ENCODE peak calls at places on chromosomes 5 and 9, in seven cellular contexts. B is GM23248, Q is fibroblast of lung, C is HCT116, A is OCI-LY7, P is hepatocyte, Y is endothelial cell of umbilical vein. F is an unnamed sample. For H3K36me3, the result is how much of the 10 kb centered on the place peaks cover.

GRCh38 chr9:131650254-131650653 is 89.6 kb downstream of the RAPGEF1 start:
- DNase-seq in Q (peak), P (no peak), C (no peak), A (no peak), Y (no peak), B (peak), F (peak)

GRCh38 chr9:133844876-133845658 is 106.9 kb upstream of the SARDH start:
- DNase-seq in B (no peak), Y (peak), A (no peak), Q (peak), P (peak), C (no peak), F (peak)

GRCh38 chr5:150486402-150487198 is 21.3 kb upstream of the NDST1 start:
- DNase-seq in A (peak), Y (peak), C (peak), Q (peak), P (peak), B (peak), F (peak)

GRCh38 chr5:123819401-123819800 is 307.4 kb downstream of the CSNK1G3 start:
- DNase-seq in Y (no peak), B (no peak), Q (peak), C (no peak), A (no peak), P (no peak), F (no peak)

GRCh38 chr5:53095931-53096525 is 13.5 kb downstream of the MOCS2 start:
- DNase-seq in B (peak), Y (peak), C (peak), P (peak), Q (peak), A (peak), F (peak)

GRCh38 chr5:103441523-103441922 is 121.1 kb downstream of the NUDT12 start:
- DNase-seq in C (no peak), Y (no peak), Q (no peak), A (peak), P (no peak), B (no peak), F (no peak)

GRCh38 chr5:150443242-150444075 is 6.1 kb downstream of the RPS14 start:
- DNase-seq in P (no peak), A (no peak), Q (no peak), B (no peak), C (no peak), Y (no peak), F (no peak)

GRCh38 chr5:130063603-130064002 is 159.3 kb downstream of the CHSY3 start:
- DNase-seq in P (no peak), A (no peak), Q (no peak), B (no peak), Y (no peak), C (no peak), F (no peak)

DNA sequence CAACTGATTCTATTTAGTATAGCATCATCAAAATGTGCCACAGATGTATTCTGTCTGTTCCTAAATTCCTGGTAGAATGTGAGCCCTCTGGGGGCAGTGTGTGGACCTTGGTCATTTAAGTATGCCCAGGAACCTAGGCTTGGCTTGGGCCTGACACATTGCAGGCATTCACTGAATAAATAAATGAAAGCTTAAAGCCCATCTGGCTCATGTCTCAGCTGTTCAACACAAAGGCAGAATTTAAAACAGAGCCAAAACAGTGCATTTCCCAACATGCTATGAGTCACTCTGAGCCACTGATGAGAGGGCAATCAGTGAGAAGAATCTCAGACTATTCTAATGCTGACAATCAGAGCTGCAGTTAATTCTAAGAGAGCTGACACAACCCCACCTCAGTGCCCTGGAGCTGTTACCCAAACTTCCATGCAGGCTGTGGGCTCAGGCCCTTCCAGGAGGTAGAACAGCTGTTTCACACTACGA is 8.1 kb downstream of the FAM193B start:
- DNase-seq in C (no peak), Y (peak), P (peak), B (peak), Q (peak), A (no peak), F (peak)
- H3K4me2 ChIP-seq in C (no peak), Y (no peak), P (peak), B (peak), Q (peak), A (no peak), F (peak)

GRCh38 chr5:172358345-172358744 is 74.8 kb upstream of the UBTD2 start:
- DNase-seq in P (no peak), Q (no peak), B (no peak), A (no peak), Y (no peak), C (no peak), F (no peak)

GRCh38 chr5:172356047-172356446 is 72.5 kb upstream of the UBTD2 start:
- DNase-seq in Q (no peak), C (no peak), Y (no peak), A (no peak), B (no peak), P (no peak), F (no peak)

GRCh38 chr5:172361566-172362238 is 78.1 kb upstream of the UBTD2 start:
- DNase-seq in Q (peak), C (peak), Y (peak), P (peak), A (no peak), B (peak), F (peak)

GRCh38 chr5:172353271-172353807 is 69.8 kb upstream of the UBTD2 start:
- DNase-seq in P (no peak), Q (peak), Y (no peak), B (no peak), C (no peak), A (no peak), F (no peak)

DNA sequence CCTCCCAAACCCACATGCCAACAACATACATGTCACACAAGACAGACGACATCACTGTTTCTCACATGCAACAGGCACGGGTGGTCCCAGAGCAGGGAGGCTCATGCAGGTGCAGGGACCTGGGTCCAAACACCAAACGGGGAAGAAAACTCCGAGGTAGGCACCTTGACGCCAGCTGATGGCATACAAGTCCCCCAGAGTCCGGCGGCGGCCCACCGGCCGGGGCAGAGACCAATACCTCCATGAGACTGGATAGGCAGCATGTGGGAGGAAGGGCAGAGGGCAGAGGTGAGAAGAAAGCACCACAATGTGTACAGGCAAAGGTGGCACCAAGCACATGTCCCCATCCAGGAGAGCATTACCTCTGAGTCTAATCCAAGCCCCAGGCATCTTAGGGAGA is 73.0 kb upstream of the UBTD2 start:
- DNase-seq in C (no peak), Y (no peak), Q (no peak), B (no peak), P (no peak), A (no peak), F (no peak)
- H3K36me3 ChIP-seq in C (under half), Y (under half), Q (under half), B (under half), P (under half), A (under half), F (half or more)

GRCh38 chr9:110007477-110008270 is 200.3 kb downstream of the C9orf152 start:
- DNase-seq in Q (no peak), B (no peak), A (no peak), P (no peak), Y (no peak), C (no peak), F (no peak)

GRCh38 chr9:110008663-110009062 is 199.3 kb downstream of the C9orf152 start:
- DNase-seq in A (no peak), Q (no peak), P (no peak), C (no peak), B (no peak), Y (no peak), F (no peak)

DNA sequence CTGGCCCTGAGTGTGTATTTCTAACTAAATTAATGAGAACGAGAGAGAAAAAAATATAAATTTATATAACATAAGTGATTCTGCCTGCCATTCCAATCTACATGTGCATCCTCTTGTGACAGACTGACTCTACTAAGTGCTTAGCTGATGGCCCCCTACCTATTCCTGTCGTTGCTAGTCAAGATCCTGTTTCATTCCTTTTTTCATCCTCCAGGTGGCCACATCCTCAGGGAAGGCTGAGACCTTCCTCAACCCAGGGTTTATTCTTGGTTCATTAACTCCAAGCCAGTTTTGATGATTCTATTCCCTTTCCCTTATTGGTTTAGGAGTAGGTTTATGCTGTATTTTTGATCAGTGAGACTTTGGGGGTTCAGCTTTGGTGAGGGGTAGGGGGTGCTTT is 201.3 kb downstream of the C9orf152 start:
- DNase-seq in P (no peak), A (no peak), B (no peak), Y (no peak), C (no peak), Q (no peak), F (no peak)
- H3K4me3 ChIP-seq in P (no peak), A (no peak), B (no peak), Y (no peak), C (no peak), Q (no peak), F (no peak)

GRCh38 chr5:168073991-168074800 is 217.2 kb upstream of the WWC1 start:
- DNase-seq in Q (no peak), P (no peak), Y (no peak), C (no peak), B (peak), A (no peak), F (no peak)
- H3K4me2 ChIP-seq in Q (no peak), P (no peak), Y (no peak), C (no peak), B (peak), A (no peak), F (no peak)

GRCh38 chr5:179771496-179771895 is 22.3 kb upstream of the LTC4S start:
- DNase-seq in Q (no peak), A (no peak), B (no peak), P (no peak), Y (no peak), C (no peak), F (no peak)
- H3K36me3 ChIP-seq in Q (under half), A (half or more), B (half or more), P (under half), Y (under half), C (under half), F (half or more)

GRCh38 chr9:112548836-112549235 is 62.2 kb downstream of the KIAA1958 start:
- DNase-seq in Y (no peak), B (no peak), P (no peak), A (no peak), C (no peak), Q (peak), F (no peak)
- H3K4me3 ChIP-seq in Y (no peak), B (no peak), P (no peak), A (no peak), C (no peak), Q (no peak), F (no peak)

F was measured in osteoblast.